ENCODE peak calls at places on chromosome 3, in eight cellular contexts. Q is ovary, L is prostate gland, G is AG10803, T is fibroblast of pulmonary artery, E is BE2C, N is IMR-90, S is HFF-Myc. X is an unnamed sample.

GRCh38 chr3:192642651-192643050 is 84.7 kb downstream of the FGF12 start:
- DNase-seq in Q (no peak), S (no peak), G (no peak), N (no peak), T (no peak), E (no peak), L (no peak), X (no peak)

GRCh38 chr3:116263842-116264545 is 181.3 kb downstream of the LSAMP start:
- DNase-seq in G (peak), Q (no peak), L (no peak), T (peak), E (no peak), N (peak), S (peak), X (no peak)

GRCh38 chr3:160162440-160162839 is 62.8 kb upstream of the C3orf80 start:
- DNase-seq in L (no peak), G (no peak), Q (no peak), N (no peak), T (no peak), E (peak), S (no peak), X (no peak)

GRCh38 chr3:37396731-37397130 is 222.3 kb upstream of the LRRFIP2 start:
- DNase-seq in T (no peak), L (no peak), Q (no peak), E (no peak), S (no peak), N (no peak), G (no peak), X (no peak)

GRCh38 chr3:170429050-170429449 is 10.4 kb downstream of the CLDN11 start:
- DNase-seq in N (no peak), T (peak), E (no peak), Q (no peak), S (no peak), L (no peak), G (peak), X (peak)

GRCh38 chr3:139364549-139364948 is 20.7 kb downstream of the MRPS22 start:
- DNase-seq in L (no peak), G (no peak), E (no peak), T (no peak), N (no peak), Q (no peak), S (no peak), X (no peak)

GRCh38 chr3:133330542-133330941 is 69.3 kb upstream of the BFSP2 start:
- DNase-seq in E (no peak), G (no peak), S (no peak), T (peak), Q (no peak), L (no peak), N (no peak), X (no peak)

GRCh38 chr3:85081191-85081895 is 122.6 kb downstream of the CADM2 start:
- DNase-seq in S (no peak), T (peak), N (peak), Q (no peak), E (peak), G (no peak), L (no peak), X (no peak)

GRCh38 chr3:187919018-187919417 is 173.8 kb upstream of the BCL6 start:
- DNase-seq in G (no peak), N (no peak), E (no peak), L (no peak), T (no peak), Q (no peak), S (no peak), X (peak)

GRCh38 chr3:87422333-87422732 is 145.9 kb upstream of the POU1F1 start:
- DNase-seq in E (no peak), N (no peak), T (no peak), Q (no peak), G (no peak), S (no peak), L (no peak), X (no peak)

GRCh38 chr3:71191031-71191482 is 392.5 kb downstream of the FOXP1 start:
- DNase-seq in T (no peak), Q (no peak), N (no peak), L (peak), E (no peak), S (no peak), G (no peak), X (no peak)

GRCh38 chr3:9079674-9080073 is 116.4 kb upstream of the RAD18 start:
- DNase-seq in L (no peak), E (no peak), N (no peak), G (no peak), T (no peak), Q (no peak), S (no peak), X (no peak)

GRCh38 chr3:124829819-124830554 is 57.2 kb downstream of the ITGB5 start:
- DNase-seq in G (peak), E (no peak), Q (no peak), T (no peak), L (no peak), N (no peak), S (no peak), X (peak)

GRCh38 chr3:152359385-152360248 is 90.9 kb downstream of the MBNL1 start:
- DNase-seq in T (no peak), L (no peak), S (no peak), E (no peak), N (no peak), G (no peak), Q (no peak), X (no peak)
- TF ChIP-seq CTCF in T (no peak), L (no peak), S (no peak), E (no peak), N (no peak), G (no peak), Q (no peak), X (no peak)

GRCh38 chr3:108133858-108134554 is 43.2 kb upstream of the CD47 start:
- DNase-seq in S (no peak), E (no peak), T (peak), L (no peak), N (no peak), Q (no peak), G (no peak), X (no peak)
- H3K4me3 ChIP-seq in S (no peak), E (no peak), T (no peak), L (no peak), N (no peak), Q (no peak), G (no peak), X (no peak)

GRCh38 chr3:165854696-165855095 is 17.5 kb upstream of the BCHE start:
- DNase-seq in L (no peak), G (no peak), S (no peak), T (peak), Q (no peak), E (no peak), N (no peak), X (no peak)
- TF ChIP-seq CTCF in L (peak), G (peak), S (peak), T (peak), Q (no peak), E (peak), N (peak), X (peak)

GRCh38 chr3:43247556-43248186 is 38.7 kb upstream of the SNRK start:
- DNase-seq in N (no peak), E (no peak), L (no peak), G (no peak), T (no peak), Q (no peak), S (no peak), X (no peak)

GRCh38 chr3:43248956-43249355 is 37.4 kb upstream of the SNRK start:
- DNase-seq in G (no peak), L (no peak), Q (no peak), N (no peak), T (peak), S (no peak), E (no peak), X (no peak)

GRCh38 chr3:43249405-43249804 is 36.9 kb upstream of the SNRK start:
- DNase-seq in L (no peak), G (no peak), T (no peak), Q (no peak), N (no peak), S (no peak), E (no peak), X (no peak)

GRCh38 chr3:43246956-43247355 is 39.4 kb upstream of the SNRK start:
- DNase-seq in N (no peak), Q (no peak), G (no peak), L (no peak), T (peak), E (no peak), S (no peak), X (no peak)

DNA sequence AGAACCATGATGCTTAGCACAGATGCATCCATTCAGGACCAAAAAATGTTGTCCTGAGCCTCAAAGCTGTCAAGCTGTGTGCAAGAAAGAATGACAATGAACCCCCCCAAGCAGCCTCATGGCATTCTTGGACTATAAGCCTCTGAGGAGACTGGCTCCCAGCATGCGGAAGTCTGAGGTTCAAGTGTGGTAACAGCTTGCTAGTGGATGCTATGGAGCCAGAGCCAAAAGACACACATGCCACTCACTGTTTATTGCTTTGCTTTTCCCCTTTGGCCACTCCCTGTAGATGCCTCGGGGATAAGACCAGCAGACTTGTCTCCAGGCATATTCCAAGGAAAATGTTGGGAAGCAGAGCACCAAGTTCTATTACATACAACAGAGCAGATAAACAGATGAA is 38.1 kb upstream of the SNRK start:
- DNase-seq in T (no peak), Q (no peak), N (no peak), G (peak), S (no peak), L (no peak), E (no peak), X (no peak)
- H3K4me3 ChIP-seq in T (no peak), Q (no peak), N (no peak), G (no peak), S (no peak), L (no peak), E (no peak), X (no peak)

X was measured in GM12864.